ENCODE peak calls at places on chromosomes 6 and 20, in five cellular contexts. E is PC-9, L is endothelial cell of umbilical vein, P is H9, O is mammary epithelial cell. C is an unnamed sample. For H3K4me1 and H3K9me3, the result is how much of the 10 kb centered on the place peaks cover.

GRCh38 chr6:158487495-158487894 is 72.4 kb upstream of the TMEM181 start:
- DNase-seq in E (no peak), L (no peak), P (no peak), O (no peak), C (peak)

GRCh38 chr20:7836076-7836475 is 104.2 kb downstream of the HAO1 start:
- DNase-seq in E (no peak), L (no peak), P (no peak), O (no peak), C (no peak)

GRCh38 chr20:19301843-19302242 is 89.4 kb downstream of the SLC24A3 start:
- DNase-seq in E (no peak), L (no peak), P (no peak), O (no peak), C (no peak)

GRCh38 chr6:150887978-150888563 is 22.6 kb downstream of the MTHFD1L start:
- DNase-seq in E (no peak), L (no peak), P (no peak), O (no peak), C (no peak)

GRCh38 chr20:8796088-8796665 is 272.7 kb upstream of the PLCB4 start:
- DNase-seq in E (no peak), L (peak), P (no peak), O (no peak), C (peak)

GRCh38 chr6:112308476-112308875 is 38.7 kb upstream of the RFPL4B start:
- DNase-seq in E (no peak), L (no peak), P (no peak), O (no peak), C (no peak)

GRCh38 chr6:34692280-34692679 is 4.3 kb downstream of the ILRUN start:
- DNase-seq in E (no peak), L (no peak), P (no peak), O (no peak), C (no peak)

GRCh38 chr6:98203170-98203806 is 631.1 kb upstream of the POU3F2 start:
- DNase-seq in E (no peak), L (no peak), P (no peak), O (peak), C (no peak)

GRCh38 chr6:16730720-16731502 is 30.3 kb downstream of the ATXN1 start:
- DNase-seq in E (no peak), L (no peak), P (no peak), O (no peak), C (no peak)

GRCh38 chr6:37624606-37625574 is 72.8 kb downstream of the MDGA1 start:
- DNase-seq in E (peak), L (peak), P (no peak), O (peak), C (peak)

GRCh38 chr6:3328796-3329195 is 70.0 kb downstream of the PSMG4 start:
- DNase-seq in E (no peak), L (no peak), P (no peak), O (no peak), C (no peak)
- H3K4me1 ChIP-seq in E (under half), L (under half), P (under half), O (under half), C (under half)

GRCh38 chr6:219019-219570 is 73.2 kb upstream of the DUSP22 start:
- DNase-seq in E (no peak), L (no peak), P (no peak), O (no peak), C (no peak)
- H3K4me2 ChIP-seq in E (no peak), L (no peak), P (no peak), O (no peak), C (no peak)

GRCh38 chr20:59754551-59754950 is 150.2 kb downstream of the PHACTR3 start:
- DNase-seq in E (no peak), L (no peak), P (no peak), O (no peak), C (no peak)

GRCh38 chr20:59756241-59756640 is 151.9 kb downstream of the PHACTR3 start:
- DNase-seq in E (no peak), L (no peak), P (no peak), O (no peak), C (no peak)

GRCh38 chr20:59752101-59752586 is 147.8 kb downstream of the PHACTR3 start:
- DNase-seq in E (no peak), L (no peak), P (no peak), O (no peak), C (no peak)

GRCh38 chr20:59752704-59753460 is 148.5 kb downstream of the PHACTR3 start:
- DNase-seq in E (no peak), L (no peak), P (no peak), O (no peak), C (no peak)

GRCh38 chr20:59753836-59754235 is 149.5 kb downstream of the PHACTR3 start:
- DNase-seq in E (no peak), L (no peak), P (no peak), O (no peak), C (no peak)
- H3K9me3 ChIP-seq in E (under half), L (under half), P (under half), O (under half), C (under half)

GRCh38 chr20:41300906-41301305 is 16.6 kb downstream of the ZHX3 start:
- DNase-seq in E (no peak), L (peak), P (no peak), O (no peak), C (no peak)

GRCh38 chr20:41307021-41307420 is 10.5 kb downstream of the ZHX3 start:
- DNase-seq in E (no peak), L (no peak), P (no peak), O (no peak), C (no peak)

GRCh38 chr20:41306061-41306727 is 11.3 kb downstream of the ZHX3 start:
- DNase-seq in E (no peak), L (no peak), P (no peak), O (no peak), C (no peak)

GRCh38 chr20:41304002-41304401 is 13.5 kb downstream of the ZHX3 start:
- DNase-seq in E (no peak), L (no peak), P (no peak), O (no peak), C (no peak)

GRCh38 chr20:41304413-41305079 is 13.0 kb downstream of the ZHX3 start:
- DNase-seq in E (no peak), L (no peak), P (no peak), O (peak), C (no peak)
- H3K4me1 ChIP-seq in E (under half), L (under half), P (under half), O (under half), C (under half)

GRCh38 chr20:47572105-47572729 is 70.5 kb downstream of the NCOA3 start:
- DNase-seq in E (no peak), L (no peak), P (no peak), O (no peak), C (no peak)
- H3K4me2 ChIP-seq in E (no peak), L (no peak), P (no peak), O (no peak), C (no peak)

GRCh38 chr6:80425089-80425823 is 318.8 kb downstream of the BCKDHB start:
- DNase-seq in E (no peak), L (no peak), P (no peak), O (peak), C (peak)
- H3K9me3 ChIP-seq in E (under half), L (under half), P (under half), O (under half), C (under half)

GRCh38 chr20:37310951-37311350 is 21.5 kb downstream of the MANBAL start:
- DNase-seq in E (no peak), L (no peak), P (no peak), O (no peak), C (no peak)
- H3K4me1 ChIP-seq in E (under half), L (under half), P (under half), O (half or more), C (under half)

DNA sequence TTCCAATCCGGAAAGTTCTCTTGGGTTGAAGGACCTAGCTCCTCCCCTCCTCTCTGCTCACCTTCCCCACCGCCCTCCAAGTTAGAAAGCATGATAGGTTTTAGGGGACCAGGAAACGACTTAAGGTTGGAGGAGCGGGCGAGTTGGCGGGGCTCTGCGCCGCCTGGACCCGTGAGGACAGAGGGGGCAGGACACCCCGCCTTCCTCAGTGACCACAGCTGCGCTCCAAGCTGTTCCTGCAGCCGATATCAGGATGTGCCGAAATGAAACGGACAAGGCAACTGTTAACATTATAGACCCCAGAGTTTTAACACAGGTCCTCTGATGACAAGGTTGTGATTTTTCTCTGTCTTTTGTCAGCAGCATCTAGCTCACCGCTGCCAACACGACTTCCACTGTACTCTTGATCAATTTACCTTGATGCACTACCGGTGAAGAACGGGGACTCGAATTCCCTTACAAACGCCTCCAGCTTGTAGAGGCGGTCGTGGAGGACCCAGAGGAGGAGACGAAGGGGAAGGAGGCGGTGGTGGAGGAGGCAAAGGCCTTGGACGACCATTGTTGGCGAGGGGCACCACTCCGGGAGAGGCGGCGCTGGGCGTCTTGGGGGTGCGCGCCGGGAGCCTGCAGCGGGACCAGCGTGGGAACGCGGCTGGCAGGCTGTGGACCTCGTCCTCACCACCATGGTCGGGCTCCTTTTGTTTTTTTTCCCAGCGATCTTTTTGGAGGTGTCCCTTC is at the start of gene GRM1:
- DNase-seq in E (no peak), L (no peak), P (peak), O (no peak), C (no peak)
- H3K4me2 ChIP-seq in E (no peak), L (peak), P (peak), O (peak), C (peak)

C was measured in fibroblast of lung.